ENCODE peak calls at places on chromosomes 13 and 19, in seven cellular contexts. D is GM10248, J is nephron progenitor cell, P is fibroblast of the aortic adventitia, W is activated B cell treated with CpG ODN at 0.5 μM for 24 hours, G is HL-60, I is epithelial cell of esophagus. U is an unnamed sample.
A peak's percentile ranks its signal among the peaks of the same experiment; 100 is the strongest.

GRCh38 chr19:16355293-16356043 is 30.8 kb downstream of the KLF2 start:
- DNase-seq in I (no peak), P (no peak), D (no peak), W (no peak), J (no peak), G (peak; percentile 69), U (no peak)

GRCh38 chr19:49746206-49746958 is 16.7 kb downstream of the TSKS start:
- DNase-seq in P (no peak), I (peak; percentile 26), G (no peak), D (peak; percentile 38), J (peak; percentile 43), W (peak; percentile 27), U (peak; percentile 16)

GRCh38 chr13:31882794-31883193 is 143.5 kb downstream of the RXFP2 start:
- DNase-seq in P (no peak), G (no peak), I (no peak), J (no peak), D (no peak), W (no peak), U (no peak)

GRCh38 chr19:53520163-53520546 is 17.8 kb upstream of the ZNF331 start:
- DNase-seq in G (no peak), D (no peak), I (no peak), W (no peak), J (no peak), P (no peak), U (no peak)

GRCh38 chr19:7132054-7132453 is 62.6 kb downstream of the ZNF557 start:
- DNase-seq in I (no peak), G (no peak), P (no peak), J (no peak), D (no peak), W (no peak), U (no peak)

GRCh38 chr13:41639237-41639904 is 182.0 kb downstream of the RGCC start:
- DNase-seq in G (no peak), P (no peak), W (no peak), I (no peak), J (no peak), D (no peak), U (no peak)

GRCh38 chr13:50055454-50055853 is 40.2 kb downstream of the KCNRG start:
- DNase-seq in P (no peak), J (no peak), W (no peak), D (no peak), I (no peak), G (no peak), U (no peak)

GRCh38 chr19:18782559-18783225 is 8.4 kb downstream of the COMP start:
- DNase-seq in J (no peak), D (no peak), W (no peak), P (no peak), G (no peak), I (no peak), U (no peak)

GRCh38 chr13:75360170-75360569 is 121.8 kb downstream of the TBC1D4 start:
- DNase-seq in D (no peak), I (no peak), G (no peak), W (no peak), J (no peak), P (no peak), U (no peak)

GRCh38 chr19:21568816-21569496 is 63.6 kb downstream of the ZNF429 start:
- DNase-seq in J (no peak), W (peak; percentile 58), I (peak; percentile 67), D (peak; percentile 43), G (no peak), P (peak; percentile 63), U (no peak)

GRCh38 chr13:111051656-111052232 is 63.4 kb upstream of the ARHGEF7 start:
- DNase-seq in P (no peak), D (no peak), J (no peak), W (no peak), I (no peak), G (no peak), U (no peak)

GRCh38 chr13:111050539-111050879 is 64.6 kb upstream of the ARHGEF7 start:
- DNase-seq in I (no peak), G (no peak), P (no peak), J (no peak), D (no peak), W (no peak), U (no peak)

GRCh38 chr13:111048387-111048786 is 66.7 kb upstream of the ARHGEF7 start:
- DNase-seq in P (no peak), D (no peak), G (no peak), W (no peak), I (no peak), J (no peak), U (no peak)

GRCh38 chr13:111051041-111051440 is 64.1 kb upstream of the ARHGEF7 start:
- DNase-seq in G (no peak), I (no peak), J (no peak), W (no peak), P (no peak), D (no peak), U (no peak)

GRCh38 chr13:111049791-111050538 is 65.1 kb upstream of the ARHGEF7 start:
- DNase-seq in P (peak; percentile 49), W (no peak), D (no peak), I (peak; percentile 34), G (no peak), J (no peak), U (no peak)
- TF ChIP-seq CTCF in P (peak; percentile 54), W (no peak), D (peak; percentile 36), I (peak; percentile 51), G (peak; percentile 7), J (peak; percentile 25), U (peak; percentile 60)

GRCh38 chr19:1445185-1445931 is 4.6 kb upstream of the APC2 start:
- DNase-seq in I (peak; percentile 62), J (peak; percentile 85), P (peak; percentile 30), W (peak; percentile 85), D (peak; percentile 94), G (no peak), U (peak; percentile 83)
- TF ChIP-seq CTCF in I (peak; percentile 40), J (peak; percentile 90), P (peak; percentile 68), W (peak; percentile 51), D (peak; percentile 96), G (peak; percentile 41), U (peak; percentile 89)

GRCh38 chr13:72643339-72643989 is 84.0 kb downstream of the MZT1 start:
- DNase-seq in W (no peak), J (peak; percentile 42), G (peak; percentile 6), I (peak; percentile 65), D (peak; percentile 37), P (peak; percentile 64), U (peak; percentile 51)
- TF ChIP-seq CTCF in W (no peak), J (peak; percentile 57), G (peak; percentile 63), I (peak; percentile 89), D (peak; percentile 63), P (peak; percentile 85), U (peak; percentile 78)

DNA sequence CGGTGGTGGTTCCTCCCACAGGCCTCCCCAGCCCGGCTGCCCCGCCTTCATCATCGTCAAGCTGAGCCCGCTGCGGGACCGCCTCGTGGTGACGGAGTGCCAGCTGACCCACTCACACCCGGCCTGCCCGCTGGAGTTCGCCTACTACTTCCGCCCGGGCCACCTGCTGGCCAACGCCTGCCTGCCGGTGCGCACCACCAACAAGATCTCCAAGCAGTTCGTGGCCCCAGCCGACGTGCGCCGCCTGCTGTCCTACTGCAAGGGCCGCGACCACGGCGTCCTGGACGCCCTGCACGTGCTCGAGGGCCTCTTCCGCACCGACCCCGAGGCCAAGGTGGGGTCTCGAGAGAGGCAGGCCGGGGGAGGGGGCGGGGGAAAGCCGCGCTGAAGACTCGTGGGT is 12.0 kb downstream of the ZSWIM9 start:
- DNase-seq in D (no peak), I (no peak), G (no peak), P (no peak), J (no peak), W (no peak), U (no peak)
- TF ChIP-seq CTCF in D (no peak), I (no peak), G (no peak), P (no peak), J (no peak), W (no peak), U (no peak)

GRCh38 chr13:102394158-102395053 is 7.4 kb downstream of the FGF14 start:
- DNase-seq in G (peak; percentile 90), W (peak; percentile 88), J (peak; percentile 99), D (peak; percentile 97), I (peak; percentile 72), P (peak; percentile 78), U (peak; percentile 99)
- TF ChIP-seq CTCF in G (peak; percentile 7), W (no peak), J (no peak), D (peak; percentile 53), I (peak; percentile 20), P (peak; percentile 15), U (peak; percentile 44)

GRCh38 chr13:80979035-80979641 is 638.2 kb upstream of the SPRY2 start:
- DNase-seq in P (peak; percentile 80), I (peak; percentile 80), D (peak; percentile 42), J (peak; percentile 39), G (peak; percentile 38), W (no peak), U (peak; percentile 26)

GRCh38 chr13:80972857-80973478 is 632.0 kb upstream of the SPRY2 start:
- DNase-seq in G (no peak), W (no peak), D (no peak), I (no peak), P (no peak), J (no peak), U (no peak)

GRCh38 chr13:80975903-80976302 is 635.0 kb upstream of the SPRY2 start:
- DNase-seq in I (no peak), P (no peak), D (no peak), J (no peak), G (no peak), W (no peak), U (no peak)

GRCh38 chr13:80973721-80974120 is 632.8 kb upstream of the SPRY2 start:
- DNase-seq in G (no peak), W (no peak), D (no peak), J (no peak), I (peak; percentile 52), P (peak; percentile 3), U (no peak)

DNA sequence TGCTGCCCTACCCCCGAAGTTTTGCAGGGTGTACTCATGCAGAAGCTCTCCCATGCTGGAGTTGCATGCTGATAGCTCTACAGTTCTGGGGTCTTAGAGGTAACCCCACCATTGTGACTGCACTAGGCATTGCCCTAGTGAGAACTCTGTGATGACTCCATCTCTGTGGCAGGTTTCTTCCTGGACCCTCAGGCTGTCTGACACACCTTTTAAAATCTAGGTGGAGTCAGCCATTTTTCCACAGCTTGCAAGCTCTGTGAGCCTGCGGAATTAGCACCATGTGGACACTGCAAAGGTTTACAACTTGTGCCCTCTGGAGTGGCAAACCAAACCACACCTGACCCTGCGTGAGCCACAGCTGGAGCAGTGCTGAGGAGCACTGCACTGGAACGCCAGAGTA is 636.2 kb upstream of the SPRY2 start:
- DNase-seq in I (peak; percentile 58), P (no peak), W (no peak), D (no peak), G (no peak), J (no peak), U (no peak)
- TF ChIP-seq CTCF in I (no peak), P (no peak), W (no peak), D (no peak), G (no peak), J (no peak), U (no peak)